ENCODE peak calls at places on chromosomes 5 and 9, in five cellular contexts. Q, P, D, N and E are unnamed samples.

GRCh38 chr5:132327278-132327959 is 33.2 kb downstream of the SLC22A4 start:
- DNase-seq in Q (no peak), P (no peak), D (no peak), N (no peak), E (no peak)

GRCh38 chr9:84945878-84946538 is 276.5 kb downstream of the NTRK2 start:
- DNase-seq in Q (no peak), P (no peak), D (no peak), N (no peak), E (no peak)

GRCh38 chr9:34375901-34376595 is 650 bp downstream of the MYORG start:
- DNase-seq in Q (peak), P (no peak), D (peak), N (no peak), E (no peak)

GRCh38 chr5:16690243-16690839 is 73.5 kb upstream of the RETREG1 start:
- DNase-seq in Q (peak), P (no peak), D (peak), N (peak), E (no peak)

GRCh38 chr5:178438746-178439260 is 151.4 kb downstream of the COL23A1 start:
- DNase-seq in Q (no peak), P (no peak), D (no peak), N (no peak), E (no peak)

GRCh38 chr9:5557606-5558587 is 47.6 kb downstream of the PDCD1LG2 start:
- DNase-seq in Q (no peak), P (no peak), D (no peak), N (no peak), E (no peak)

GRCh38 chr5:110769282-110769681 is 30.5 kb downstream of the SLC25A46 start:
- DNase-seq in Q (no peak), P (no peak), D (no peak), N (no peak), E (no peak)

GRCh38 chr9:33186457-33187168 is 19.5 kb upstream of the B4GALT1 start:
- DNase-seq in Q (no peak), P (no peak), D (no peak), N (no peak), E (no peak)

GRCh38 chr9:9753266-9753665 is 859.5 kb downstream of the PTPRD start:
- DNase-seq in Q (no peak), P (no peak), D (no peak), N (no peak), E (no peak)

GRCh38 chr9:122978586-122978985 is 37.8 kb downstream of the RABGAP1 start:
- DNase-seq in Q (no peak), P (no peak), D (no peak), N (no peak), E (no peak)

GRCh38 chr5:35488786-35489185 is 128.9 kb upstream of the SPEF2 start:
- DNase-seq in Q (no peak), P (no peak), D (no peak), N (no peak), E (no peak)

GRCh38 chr5:172769598-172770373 is 1.2 kb downstream of the DUSP1 start:
- DNase-seq in Q (no peak), P (no peak), D (no peak), N (no peak), E (no peak)

GRCh38 chr5:115461506-115462290 is 82.9 kb downstream of the FEM1C start:
- DNase-seq in Q (no peak), P (no peak), D (no peak), N (no peak), E (no peak)

GRCh38 chr5:58543723-58544122 is 39.2 kb upstream of the RAB3C start:
- DNase-seq in Q (no peak), P (no peak), D (no peak), N (no peak), E (no peak)

GRCh38 chr5:2715856-2716255 is 35.6 kb downstream of the IRX2 start:
- DNase-seq in Q (no peak), P (no peak), D (no peak), N (no peak), E (no peak)

GRCh38 chr5:2710910-2711309 is 40.6 kb downstream of the IRX2 start:
- DNase-seq in Q (no peak), P (no peak), D (no peak), N (no peak), E (no peak)

GRCh38 chr5:2711446-2712425 is 39.7 kb downstream of the IRX2 start:
- DNase-seq in Q (no peak), P (no peak), D (no peak), N (no peak), E (no peak)

GRCh38 chr5:2714805-2715204 is 36.7 kb downstream of the IRX2 start:
- DNase-seq in Q (no peak), P (no peak), D (no peak), N (no peak), E (no peak)

GRCh38 chr5:2714026-2714425 is 37.5 kb downstream of the IRX2 start:
- DNase-seq in Q (no peak), P (no peak), D (no peak), N (no peak), E (no peak)
- TF ChIP-seq SUZ12 in Q (no peak), P (no peak), D (no peak), N (no peak), E (no peak)

GRCh38 chr9:130235558-130236435 is 29.8 kb upstream of the HMCN2 start:
- DNase-seq in Q (peak), P (no peak), D (peak), N (peak), E (peak)
- TF ChIP-seq SUZ12 in Q (no peak), P (no peak), D (no peak), N (no peak), E (no peak)

GRCh38 chr9:20001058-20001457 is 212.2 kb upstream of the SLC24A2 start:
- DNase-seq in Q (no peak), P (no peak), D (no peak), N (no peak), E (no peak)

GRCh38 chr9:19995619-19996018 is 206.8 kb upstream of the SLC24A2 start:
- DNase-seq in Q (no peak), P (no peak), D (no peak), N (no peak), E (no peak)

GRCh38 chr9:19998823-19999455 is 210.1 kb upstream of the SLC24A2 start:
- DNase-seq in Q (no peak), P (peak), D (no peak), N (no peak), E (no peak)

GRCh38 chr9:19999491-20000057 is 210.7 kb upstream of the SLC24A2 start:
- DNase-seq in Q (no peak), P (peak), D (no peak), N (no peak), E (no peak)

DNA sequence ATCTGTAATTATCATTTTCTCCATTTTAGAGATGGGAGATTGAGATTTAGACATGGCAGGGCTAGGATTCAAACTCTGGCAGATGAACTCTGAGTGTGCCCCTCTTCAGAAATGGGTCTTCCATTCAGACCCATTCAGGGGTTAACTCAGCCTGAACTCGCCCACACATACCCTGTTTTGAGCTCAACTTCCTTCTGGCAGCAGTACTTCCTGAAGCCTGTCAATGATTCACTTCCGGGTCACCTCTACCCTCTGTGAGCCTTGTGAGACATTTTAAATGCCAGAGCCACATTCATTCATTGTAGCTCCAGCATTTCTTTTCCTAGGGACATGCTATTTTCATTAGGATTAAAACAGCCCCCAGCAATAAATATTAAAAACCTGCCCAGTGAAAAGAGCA is 209.3 kb upstream of the SLC24A2 start:
- DNase-seq in Q (no peak), P (peak), D (no peak), N (no peak), E (no peak)
- TF ChIP-seq SUZ12 in Q (no peak), P (no peak), D (no peak), N (no peak), E (no peak)

GRCh38 chr5:111772456-111772855 is 15.5 kb upstream of the NREP start:
- DNase-seq in Q (peak), P (no peak), D (no peak), N (peak), E (peak)

GRCh38 chr5:111775224-111775623 is 18.2 kb upstream of the NREP start:
- DNase-seq in Q (no peak), P (no peak), D (no peak), N (no peak), E (no peak)

GRCh38 chr5:111777382-111777781 is 20.4 kb upstream of the NREP start:
- DNase-seq in Q (no peak), P (no peak), D (no peak), N (no peak), E (no peak)

GRCh38 chr5:111776903-111777302 is 19.9 kb upstream of the NREP start:
- DNase-seq in Q (no peak), P (no peak), D (no peak), N (no peak), E (no peak)

GRCh38 chr5:111774525-111774924 is 17.5 kb upstream of the NREP start:
- DNase-seq in Q (no peak), P (no peak), D (no peak), N (peak), E (no peak)
- TF ChIP-seq SUZ12 in Q (no peak), P (no peak), D (no peak), N (no peak), E (no peak)

GRCh38 chr9:135073081-135073740 is 14.3 kb upstream of the OLFM1 start:
- DNase-seq in Q (no peak), P (no peak), D (no peak), N (no peak), E (no peak)

GRCh38 chr9:135075234-135076142 is 12.0 kb upstream of the OLFM1 start:
- DNase-seq in Q (no peak), P (no peak), D (no peak), N (no peak), E (no peak)

GRCh38 chr9:135076143-135076875 is 11.2 kb upstream of the OLFM1 start:
- DNase-seq in Q (no peak), P (no peak), D (no peak), N (no peak), E (no peak)

GRCh38 chr9:135074354-135075233 is 12.9 kb upstream of the OLFM1 start:
- DNase-seq in Q (no peak), P (no peak), D (no peak), N (no peak), E (no peak)

GRCh38 chr9:135073741-135074305 is 13.6 kb upstream of the OLFM1 start:
- DNase-seq in Q (no peak), P (no peak), D (no peak), N (no peak), E (no peak)
- TF ChIP-seq SUZ12 in Q (no peak), P (no peak), D (no peak), N (no peak), E (no peak)

GRCh38 chr5:171593401-171593800 is 174.0 kb downstream of the FGF18 start:
- DNase-seq in Q (no peak), P (no peak), D (no peak), N (no peak), E (peak)

GRCh38 chr5:171595401-171595800 is 176.0 kb downstream of the FGF18 start:
- DNase-seq in Q (no peak), P (no peak), D (no peak), N (no peak), E (no peak)

GRCh38 chr5:171592076-171592475 is 172.6 kb downstream of the FGF18 start:
- DNase-seq in Q (no peak), P (no peak), D (no peak), N (no peak), E (peak)

GRCh38 chr5:171595801-171596231 is 176.4 kb downstream of the FGF18 start:
- DNase-seq in Q (no peak), P (no peak), D (peak), N (no peak), E (no peak)

DNA sequence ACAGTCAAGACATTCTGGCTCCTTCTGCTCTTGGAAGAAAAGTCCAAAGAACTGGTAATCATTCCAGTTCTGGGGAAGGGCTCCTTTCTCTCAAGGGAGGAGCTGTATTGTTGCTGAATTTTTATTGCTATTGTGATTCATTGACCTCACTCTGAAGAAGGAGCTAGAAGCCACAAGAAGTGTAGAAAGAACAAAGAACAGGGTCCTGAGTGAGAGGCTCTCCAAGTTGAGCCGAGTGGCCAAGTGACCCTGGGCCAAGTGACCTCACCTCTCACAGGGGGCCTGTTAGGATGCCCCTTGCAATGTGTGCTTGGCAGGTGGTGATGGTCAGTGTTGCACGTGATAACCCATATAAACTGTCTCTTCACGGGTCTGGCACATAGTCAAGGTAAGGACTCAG is 173.3 kb downstream of the FGF18 start:
- DNase-seq in Q (no peak), P (no peak), D (no peak), N (no peak), E (no peak)
- TF ChIP-seq SUZ12 in Q (no peak), P (no peak), D (no peak), N (no peak), E (no peak)